ENCODE peak calls at places on chromosomes 12 and 14, in seven cellular contexts. P is cardiac muscle cell, I is Calu3, N is transverse colon, S is astrocyte of the spinal cord, O is A673, J is BE2C. T is an unnamed sample.

GRCh38 chr14:78586681-78587080 is 416.5 kb downstream of the NRXN3 start:
- DNase-seq in O (no peak), J (no peak), N (no peak), P (no peak), S (no peak), I (no peak), T (no peak)

GRCh38 chr12:2057041-2057792 is 4.4 kb downstream of the CACNA1C start:
- DNase-seq in J (peak; percentile 82), S (peak; percentile 56), I (peak; percentile 56), O (peak; percentile 82), P (peak; percentile 73), N (peak; percentile 70), T (peak; percentile 66)

GRCh38 chr14:51367600-51367931 is 127.5 kb downstream of the TMX1 start:
- DNase-seq in P (peak; percentile 24), N (no peak), O (no peak), I (no peak), S (peak; percentile 74), J (no peak), T (no peak)

GRCh38 chr14:31465113-31465512 is 7.8 kb upstream of the DTD2 start:
- DNase-seq in P (peak; percentile 7), O (no peak), J (no peak), N (no peak), S (peak; percentile 16), I (no peak), T (no peak)

GRCh38 chr14:94345344-94346072 is 22.4 kb upstream of the SERPINA6 start:
- DNase-seq in N (no peak), S (peak; percentile 86), J (no peak), O (peak; percentile 20), P (peak; percentile 89), I (peak; percentile 58), T (no peak)

GRCh38 chr14:72554994-72555608 is 338.8 kb downstream of the DPF3 start:
- DNase-seq in J (no peak), I (no peak), N (no peak), P (no peak), S (no peak), O (no peak), T (no peak)

GRCh38 chr12:25482637-25483036 is 70.4 kb downstream of the LMNTD1 start:
- DNase-seq in N (no peak), J (no peak), O (peak; percentile 17), S (no peak), I (no peak), P (peak; percentile 7), T (no peak)

GRCh38 chr14:83047436-83047835 is 1513.8 kb upstream of the SEL1L start:
- DNase-seq in P (no peak), S (no peak), N (no peak), I (no peak), O (no peak), J (no peak), T (no peak)

GRCh38 chr14:50955373-50956043 is 11.2 kb upstream of the PYGL start:
- DNase-seq in N (peak; percentile 77), I (peak; percentile 76), J (peak; percentile 83), O (peak; percentile 91), P (peak; percentile 92), S (peak; percentile 90), T (peak; percentile 37)

DNA sequence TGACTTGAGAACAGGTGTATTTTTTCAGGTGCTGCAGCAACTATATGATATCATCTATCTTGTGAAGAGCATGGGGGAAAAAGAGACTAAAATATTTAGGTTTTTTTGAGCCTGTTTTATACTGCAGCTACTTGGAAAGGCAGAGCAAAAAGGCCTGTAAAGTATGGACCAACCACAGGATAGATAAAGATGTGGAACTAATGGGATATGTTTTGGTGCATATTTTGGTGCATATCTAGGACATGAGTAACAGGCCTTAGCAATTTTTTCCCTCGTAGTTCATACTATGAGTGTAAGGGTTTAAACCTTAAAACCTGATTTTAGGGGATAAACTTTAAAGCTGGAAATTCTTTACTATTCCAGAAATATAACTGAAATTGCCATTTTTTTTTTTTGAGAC is 6.0 kb upstream of the GTSF1 start:
- DNase-seq in I (no peak), N (no peak), P (peak; percentile 67), J (no peak), O (peak; percentile 44), S (peak; percentile 62), T (no peak)
- TF ChIP-seq CTCF in I (no peak), N (no peak), P (no peak), J (no peak), O (no peak), S (no peak), T (no peak)

DNA sequence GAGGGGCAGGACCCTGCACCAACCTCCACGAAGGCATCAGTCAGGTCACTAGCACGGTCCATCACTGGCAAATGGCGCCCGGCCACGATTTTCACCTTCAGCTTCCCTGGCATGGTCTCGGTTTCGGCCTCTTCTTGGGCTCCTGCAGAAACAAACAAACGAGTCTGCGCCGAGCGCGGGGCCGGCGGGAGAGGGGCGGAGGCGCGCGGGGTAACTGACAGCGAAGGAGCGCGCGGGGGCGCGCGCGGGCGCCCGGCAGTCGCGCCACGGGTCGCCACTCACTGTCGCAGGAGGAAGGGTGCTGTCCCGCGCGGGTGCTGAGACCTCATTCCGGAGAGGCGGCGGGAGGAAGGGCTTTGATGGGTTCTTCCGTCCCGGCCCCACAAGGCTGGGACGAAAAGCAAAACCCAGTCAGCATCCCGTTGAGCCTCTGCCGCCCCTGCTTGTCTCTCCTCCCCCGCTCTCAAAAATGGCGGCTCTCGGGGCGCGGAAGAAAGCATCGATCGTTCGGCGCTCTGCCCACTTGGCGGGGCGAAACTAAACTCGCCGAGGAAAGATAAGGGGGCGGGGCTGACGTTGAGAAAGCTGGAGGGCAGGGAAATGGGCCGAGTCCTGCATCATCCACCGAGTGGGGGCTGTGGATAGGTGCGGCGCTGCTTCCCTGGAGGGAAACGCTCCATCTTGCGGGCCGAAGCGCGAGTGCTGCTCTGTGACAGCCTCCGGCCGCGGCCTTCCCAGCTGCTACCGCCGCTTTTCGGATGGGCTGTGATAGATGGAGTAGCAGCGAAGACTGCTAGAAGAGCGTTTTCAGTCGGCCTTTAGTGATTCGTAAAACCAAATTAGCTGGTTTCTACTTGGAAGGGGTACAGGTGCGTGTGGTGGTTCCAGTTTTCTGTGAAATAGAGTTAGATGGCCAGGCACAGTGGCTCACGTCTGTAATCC is at the start of gene C2CD5:
- DNase-seq in N (peak; percentile 98), J (peak; percentile 98), S (peak; percentile 98), P (peak; percentile 99), I (peak; percentile 96), O (peak; percentile 99), T (peak; percentile 99)
- TF ChIP-seq CTCF in N (peak; percentile 20), J (peak; percentile 48), S (peak; percentile 39), P (peak; percentile 33), I (peak; percentile 15), O (peak; percentile 39), T (peak; percentile 40)

DNA sequence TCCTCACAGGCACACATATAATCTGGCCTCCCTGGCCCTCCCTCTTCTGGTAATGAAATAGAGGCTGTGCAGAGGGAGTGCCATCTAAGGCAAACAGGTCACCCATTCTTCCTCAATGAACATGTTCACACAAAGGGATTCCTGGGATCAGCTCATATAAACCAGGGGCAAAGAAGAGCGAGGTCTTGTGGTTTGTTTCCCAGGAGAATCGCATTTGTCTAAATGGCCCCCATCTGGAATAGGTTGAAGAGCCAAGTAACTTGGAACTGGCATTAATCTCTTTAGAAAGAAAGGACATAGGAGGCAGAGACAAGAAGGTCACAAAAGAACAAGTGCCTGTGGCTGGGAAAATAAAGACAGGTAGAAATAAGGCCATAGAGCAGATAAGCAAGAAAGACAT is 171.5 kb upstream of the PTPRQ start:
- DNase-seq in J (no peak), N (no peak), I (no peak), O (peak; percentile 54), S (peak; percentile 22), P (no peak), T (no peak)
- TF ChIP-seq CTCF in J (no peak), N (no peak), I (no peak), O (no peak), S (no peak), P (no peak), T (no peak)

DNA sequence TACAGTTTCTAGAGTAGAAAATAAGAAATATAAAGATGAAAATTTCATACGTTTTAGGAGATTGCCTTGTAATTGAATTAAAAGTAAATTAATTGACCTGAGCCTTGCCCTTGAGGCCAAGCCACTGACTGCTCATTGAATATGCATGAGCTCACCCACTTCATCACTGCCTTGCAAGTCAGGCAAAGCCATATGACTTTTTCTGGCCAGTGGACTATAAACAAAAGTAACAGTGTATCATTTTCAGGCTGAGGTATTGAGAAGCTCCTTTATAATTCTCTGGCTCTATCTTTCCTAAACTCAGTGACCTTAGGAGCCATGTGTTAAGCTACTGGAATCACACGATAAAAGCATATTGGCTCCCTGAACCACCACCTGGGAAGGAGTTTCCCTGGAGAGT is 369.3 kb downstream of the NUAK1 start:
- DNase-seq in P (no peak), S (no peak), J (no peak), N (no peak), O (no peak), I (no peak), T (no peak)
- TF ChIP-seq CTCF in P (no peak), S (no peak), J (no peak), N (no peak), O (no peak), I (no peak), T (no peak)